ENCODE peak calls at places on chromosome 3, in five cellular contexts. F is progenitor cell of endocrine pancreas, I is AG04450, C is mesothelial cell of epicardium, P is lower leg skin. L is an unnamed sample.

GRCh38 chr3:194212021-194212868 is 76.3 kb downstream of the HES1 start:
- DNase-seq in I (no peak), C (no peak), P (no peak), F (no peak), L (no peak)

GRCh38 chr3:184377374-184377773 is 633 bp downstream of the THPO start:
- DNase-seq in I (no peak), F (no peak), C (no peak), P (no peak), L (no peak)

GRCh38 chr3:104291878-104292277 is 1074.8 kb upstream of the ALCAM start:
- DNase-seq in I (no peak), C (no peak), F (no peak), P (no peak), L (no peak)

GRCh38 chr3:128784228-128784627 is 58.2 kb downstream of the RAB7A start:
- DNase-seq in P (no peak), F (peak), I (no peak), C (no peak), L (no peak)

GRCh38 chr3:43737001-43737440 is 46.3 kb downstream of the ABHD5 start:
- DNase-seq in F (no peak), P (no peak), C (no peak), I (no peak), L (peak)

GRCh38 chr3:50364573-50365079 is 5.3 kb upstream of the TMEM115 start:
- DNase-seq in F (no peak), C (peak), I (no peak), P (no peak), L (no peak)

GRCh38 chr3:112074006-112074405 is 12.2 kb upstream of the C3orf52 start:
- DNase-seq in P (no peak), F (no peak), I (no peak), C (no peak), L (no peak)

GRCh38 chr3:40120816-40121215 is 188.7 kb upstream of the EIF1B start:
- DNase-seq in C (no peak), F (no peak), P (no peak), I (no peak), L (no peak)

GRCh38 chr3:167739190-167739589 is 3.7 kb downstream of the SERPINI1 start:
- DNase-seq in I (no peak), C (no peak), P (no peak), F (no peak), L (no peak)

GRCh38 chr3:185089343-185089742 is 63.5 kb downstream of the C3orf70 start:
- DNase-seq in C (no peak), P (no peak), I (no peak), F (no peak), L (no peak)

GRCh38 chr3:72964633-72965032 is 32.0 kb upstream of the PPP4R2 start:
- DNase-seq in F (no peak), C (no peak), P (no peak), I (no peak), L (no peak)

GRCh38 chr3:31755911-31756658 is 223.4 kb downstream of the STT3B start:
- DNase-seq in F (no peak), I (no peak), P (no peak), C (no peak), L (no peak)

GRCh38 chr3:73432021-73432722 is 192.6 kb downstream of the PDZRN3 start:
- DNase-seq in F (no peak), C (no peak), I (no peak), P (no peak), L (no peak)

GRCh38 chr3:73513260-73513659 is 111.5 kb downstream of the PDZRN3 start:
- DNase-seq in F (peak), C (no peak), I (no peak), P (no peak), L (peak)

GRCh38 chr3:179872842-179873241 is 163.9 kb downstream of the PEX5L start:
- DNase-seq in I (no peak), C (no peak), F (no peak), P (no peak), L (no peak)

GRCh38 chr3:179098388-179099077 is 26.9 kb upstream of the ZMAT3 start:
- DNase-seq in C (no peak), F (no peak), P (no peak), I (peak), L (no peak)

GRCh38 chr3:36124118-36124796 is 256.0 kb upstream of the STAC start:
- DNase-seq in F (peak), C (no peak), P (no peak), I (no peak), L (no peak)

GRCh38 chr3:33392703-33393125 is 47.5 kb downstream of the UBP1 start:
- DNase-seq in C (no peak), F (no peak), P (no peak), I (peak), L (no peak)

GRCh38 chr3:11566478-11566877 is 77.2 kb downstream of the VGLL4 start:
- DNase-seq in C (no peak), I (no peak), P (no peak), F (no peak), L (no peak)

GRCh38 chr3:138440596-138440995 is 6.2 kb downstream of the ESYT3 start:
- DNase-seq in I (no peak), F (no peak), C (no peak), P (no peak), L (no peak)

GRCh38 chr3:37872413-37873160 is 10.9 kb downstream of the CTDSPL start:
- DNase-seq in C (no peak), F (no peak), I (no peak), P (no peak), L (no peak)

GRCh38 chr3:186826978-186827857 is 15.3 kb upstream of the ADIPOQ start:
- DNase-seq in F (peak), I (peak), C (peak), P (peak), L (peak)

GRCh38 chr3:195269375-195270078 is 1.4 kb downstream of the XXYLT1 start:
- DNase-seq in C (no peak), P (no peak), I (no peak), F (no peak), L (no peak)

GRCh38 chr3:126349611-126350501 is 7.4 kb downstream of the KLF15 start:
- DNase-seq in C (peak), F (no peak), P (no peak), I (no peak), L (peak)

GRCh38 chr3:83302091-83302490 is 1540.6 kb upstream of the GBE1 start:
- DNase-seq in P (no peak), F (no peak), I (no peak), C (no peak), L (no peak)